ENCODE peak calls at places on chromosome 4, in nine cellular contexts. T is lower lobe of right lung, X is iris pigment epithelial cell, O is heart right ventricle, M is bronchial epithelial cell, S is left colon, P is AG10803, E is H54, N is endothelial cell. G is an unnamed sample.

GRCh38 chr4:1462768-1463075 is 56.5 kb upstream of the NKX1-1 start:
- DNase-seq in M (no peak), P (no peak), E (no peak), S (no peak), O (no peak), N (no peak), T (peak; percentile 42), X (no peak), G (no peak)

GRCh38 chr4:69860007-69860406 is at the start of gene SULT1E1:
- DNase-seq in E (no peak), P (no peak), T (no peak), O (no peak), S (no peak), M (peak; percentile 97), N (no peak), X (peak; percentile 86), G (no peak)

GRCh38 chr4:96767815-96768480 is 928.1 kb downstream of the PDHA2 start:
- DNase-seq in M (peak; percentile 6), E (no peak), X (peak; percentile 67), O (no peak), S (no peak), T (no peak), P (no peak), N (no peak), G (no peak)

GRCh38 chr4:4721636-4722035 is 137.8 kb upstream of the MSX1 start:
- DNase-seq in P (no peak), E (no peak), S (no peak), X (no peak), N (no peak), T (no peak), M (no peak), O (no peak), G (no peak)

GRCh38 chr4:42570221-42570620 is 86.7 kb downstream of the ATP8A1 start:
- DNase-seq in N (no peak), O (peak; percentile 69), M (no peak), X (no peak), S (peak; percentile 27), E (no peak), P (no peak), T (peak; percentile 66), G (no peak)

GRCh38 chr4:180455226-180455625 is 1788.0 kb upstream of the TENM3 start:
- DNase-seq in X (no peak), E (no peak), P (no peak), S (no peak), T (no peak), N (no peak), M (peak; percentile 11), O (no peak), G (no peak)

GRCh38 chr4:128865132-128865531 is 55.6 kb downstream of the JADE1 start:
- DNase-seq in X (no peak), M (no peak), S (no peak), P (no peak), O (no peak), E (no peak), N (no peak), T (no peak), G (no peak)

GRCh38 chr4:185457136-185457535 is 14.4 kb downstream of the CCDC110 start:
- DNase-seq in O (no peak), X (no peak), N (no peak), S (no peak), T (no peak), E (no peak), P (no peak), M (no peak), G (no peak)

GRCh38 chr4:31045724-31046318 is 325.7 kb downstream of the PCDH7 start:
- DNase-seq in M (peak; percentile 57), E (no peak), O (no peak), S (no peak), P (no peak), T (no peak), N (peak; percentile 4), X (peak; percentile 33), G (peak; percentile 48)

GRCh38 chr4:183722738-183723560 is 63.9 kb downstream of the TRAPPC11 start:
- DNase-seq in O (peak; percentile 65), X (peak; percentile 25), M (peak; percentile 26), E (no peak), P (peak; percentile 2), S (peak; percentile 76), N (peak; percentile 52), T (peak; percentile 76), G (no peak)

GRCh38 chr4:40046311-40046980 is 10.2 kb upstream of the N4BP2 start:
- DNase-seq in N (no peak), O (peak; percentile 35), M (peak; percentile 71), E (no peak), S (peak; percentile 46), X (peak; percentile 90), P (peak; percentile 46), T (peak; percentile 60), G (no peak)

GRCh38 chr4:24274401-24275035 is 309.8 kb downstream of the DHX15 start:
- DNase-seq in P (peak; percentile 11), M (peak; percentile 86), S (no peak), X (no peak), O (no peak), N (no peak), T (no peak), E (no peak), G (no peak)

GRCh38 chr4:97867557-97868091 is 275.7 kb downstream of the STPG2 start:
- DNase-seq in T (no peak), X (no peak), P (no peak), O (no peak), E (no peak), M (no peak), S (no peak), N (no peak), G (no peak)

GRCh38 chr4:7806080-7806630 is 133.5 kb downstream of the AFAP1 start:
- DNase-seq in O (peak; percentile 88), E (no peak), X (no peak), S (peak; percentile 67), P (peak; percentile 49), N (no peak), M (peak; percentile 38), T (no peak), G (no peak)

GRCh38 chr4:176939445-176939844 is 146.7 kb upstream of the VEGFC start:
- DNase-seq in P (peak; percentile 41), E (no peak), N (no peak), M (no peak), X (peak; percentile 89), T (no peak), S (no peak), O (no peak), G (no peak)

GRCh38 chr4:101158136-101158485 is 189.2 kb downstream of the PPP3CA start:
- DNase-seq in O (no peak), E (no peak), X (no peak), S (no peak), N (no peak), P (peak; percentile 36), M (no peak), T (no peak), G (no peak)

GRCh38 chr4:140071806-140072205 is 82.2 kb downstream of the MAML3 start:
- DNase-seq in T (no peak), M (no peak), P (peak; percentile 99), S (no peak), N (no peak), E (no peak), X (peak; percentile 98), O (peak; percentile 39), G (no peak)

GRCh38 chr4:24070117-24070516 is 180.3 kb upstream of the PPARGC1A start:
- DNase-seq in E (peak; percentile 12), S (no peak), X (peak; percentile 93), T (no peak), O (no peak), N (no peak), M (peak; percentile 94), P (peak; percentile 65), G (peak; percentile 69)

GRCh38 chr4:148444296-148445070 is 2.3 kb upstream of the NR3C2 start:
- DNase-seq in M (no peak), E (no peak), X (peak; percentile 5), P (no peak), N (peak; percentile 45), O (peak; percentile 25), S (peak; percentile 46), T (peak; percentile 60), G (no peak)